ENCODE peak calls at places on chromosome 12, in six cellular contexts. One of them, this sample, is unnamed.
A peak's percentile ranks its signal among the peaks of the same experiment; 100 is the strongest.

GRCh38 chr12:112965643-112966042 is 12.7 kb upstream of the OAS2 start:
- DNase-seq in lung: no peak
- DNase-seq in T-helper 1 cell: no peak
- DNase-seq in activated CD8-positive, alpha-beta T cell treated with anti-CD3 and anti-CD28 coated beads for 36 hours: no peak
- DNase-seq in renal cortical epithelial cell: no peak
- DNase-seq in stimulated activated effector memory CD8-positive, alpha-beta T cell treated with anti-CD3 and anti-CD28 coated beads, Interleukin-12 subunit alpha, Interleukin-12 subunit beta, amount 100 ng/mL, for 72 hours: no peak
- DNase-seq in this sample: no peak

GRCh38 chr12:124998705-124999104 is 5.3 kb downstream of the BRI3BP start:
- DNase-seq in lung: no peak
- DNase-seq in T-helper 1 cell: no peak
- DNase-seq in activated CD8-positive, alpha-beta T cell treated with anti-CD3 and anti-CD28 coated beads for 36 hours: no peak
- DNase-seq in renal cortical epithelial cell: no peak
- DNase-seq in stimulated activated effector memory CD8-positive, alpha-beta T cell treated with anti-CD3 and anti-CD28 coated beads, Interleukin-12 subunit alpha, Interleukin-12 subunit beta, amount 100 ng/mL, for 72 hours: no peak
- DNase-seq in this sample: no peak

GRCh38 chr12:131829795-131830334 is 1.7 kb downstream of the MMP17 start:
- DNase-seq in lung: no peak
- DNase-seq in T-helper 1 cell: no peak
- DNase-seq in activated CD8-positive, alpha-beta T cell treated with anti-CD3 and anti-CD28 coated beads for 36 hours: no peak
- DNase-seq in renal cortical epithelial cell: no peak
- DNase-seq in stimulated activated effector memory CD8-positive, alpha-beta T cell treated with anti-CD3 and anti-CD28 coated beads, Interleukin-12 subunit alpha, Interleukin-12 subunit beta, amount 100 ng/mL, for 72 hours: no peak
- DNase-seq in this sample: no peak

GRCh38 chr12:57837779-57838562 is 8.6 kb downstream of the CTDSP2 start:
- DNase-seq in lung: peak; percentile 82
- DNase-seq in T-helper 1 cell: no peak
- DNase-seq in activated CD8-positive, alpha-beta T cell treated with anti-CD3 and anti-CD28 coated beads for 36 hours: peak; percentile 37
- DNase-seq in renal cortical epithelial cell: no peak
- DNase-seq in stimulated activated effector memory CD8-positive, alpha-beta T cell treated with anti-CD3 and anti-CD28 coated beads, Interleukin-12 subunit alpha, Interleukin-12 subunit beta, amount 100 ng/mL, for 72 hours: no peak
- DNase-seq in this sample: no peak

GRCh38 chr12:25957898-25958253 is 606 bp upstream of the RASSF8 start:
- DNase-seq in lung: no peak
- DNase-seq in T-helper 1 cell: no peak
- DNase-seq in activated CD8-positive, alpha-beta T cell treated with anti-CD3 and anti-CD28 coated beads for 36 hours: peak; percentile 34
- DNase-seq in renal cortical epithelial cell: peak; percentile 83
- DNase-seq in stimulated activated effector memory CD8-positive, alpha-beta T cell treated with anti-CD3 and anti-CD28 coated beads, Interleukin-12 subunit alpha, Interleukin-12 subunit beta, amount 100 ng/mL, for 72 hours: no peak
- DNase-seq in this sample: no peak

GRCh38 chr12:23399402-23399933 is 550.0 kb downstream of the SOX5 start:
- DNase-seq in lung: no peak
- DNase-seq in T-helper 1 cell: no peak
- DNase-seq in activated CD8-positive, alpha-beta T cell treated with anti-CD3 and anti-CD28 coated beads for 36 hours: no peak
- DNase-seq in renal cortical epithelial cell: no peak
- DNase-seq in stimulated activated effector memory CD8-positive, alpha-beta T cell treated with anti-CD3 and anti-CD28 coated beads, Interleukin-12 subunit alpha, Interleukin-12 subunit beta, amount 100 ng/mL, for 72 hours: no peak
- DNase-seq in this sample: no peak

GRCh38 chr12:131872154-131873046 is 22.0 kb upstream of the ULK1 start:
- DNase-seq in lung: no peak
- DNase-seq in T-helper 1 cell: no peak
- DNase-seq in activated CD8-positive, alpha-beta T cell treated with anti-CD3 and anti-CD28 coated beads for 36 hours: no peak
- DNase-seq in renal cortical epithelial cell: peak; percentile 77
- DNase-seq in stimulated activated effector memory CD8-positive, alpha-beta T cell treated with anti-CD3 and anti-CD28 coated beads, Interleukin-12 subunit alpha, Interleukin-12 subunit beta, amount 100 ng/mL, for 72 hours: no peak
- DNase-seq in this sample: no peak

GRCh38 chr12:103373088-103373523 is 122.7 kb downstream of the C12orf42 start:
- DNase-seq in lung: peak; percentile 29
- DNase-seq in T-helper 1 cell: no peak
- DNase-seq in activated CD8-positive, alpha-beta T cell treated with anti-CD3 and anti-CD28 coated beads for 36 hours: no peak
- DNase-seq in renal cortical epithelial cell: no peak
- DNase-seq in stimulated activated effector memory CD8-positive, alpha-beta T cell treated with anti-CD3 and anti-CD28 coated beads, Interleukin-12 subunit alpha, Interleukin-12 subunit beta, amount 100 ng/mL, for 72 hours: no peak
- DNase-seq in this sample: no peak

GRCh38 chr12:113933201-113933786 is 32.8 kb downstream of the RBM19 start:
- DNase-seq in lung: no peak
- DNase-seq in T-helper 1 cell: no peak
- DNase-seq in activated CD8-positive, alpha-beta T cell treated with anti-CD3 and anti-CD28 coated beads for 36 hours: no peak
- DNase-seq in renal cortical epithelial cell: no peak
- DNase-seq in stimulated activated effector memory CD8-positive, alpha-beta T cell treated with anti-CD3 and anti-CD28 coated beads, Interleukin-12 subunit alpha, Interleukin-12 subunit beta, amount 100 ng/mL, for 72 hours: no peak
- DNase-seq in this sample: no peak

GRCh38 chr12:8947737-8948136 is 1.7 kb downstream of the M6PR start:
- DNase-seq in lung: no peak
- DNase-seq in T-helper 1 cell: no peak
- DNase-seq in activated CD8-positive, alpha-beta T cell treated with anti-CD3 and anti-CD28 coated beads for 36 hours: no peak
- DNase-seq in renal cortical epithelial cell: no peak
- DNase-seq in stimulated activated effector memory CD8-positive, alpha-beta T cell treated with anti-CD3 and anti-CD28 coated beads, Interleukin-12 subunit alpha, Interleukin-12 subunit beta, amount 100 ng/mL, for 72 hours: no peak
- DNase-seq in this sample: no peak

GRCh38 chr12:112988224-112988623 is 9.9 kb downstream of the OAS2 start:
- DNase-seq in lung: no peak
- DNase-seq in T-helper 1 cell: no peak
- DNase-seq in activated CD8-positive, alpha-beta T cell treated with anti-CD3 and anti-CD28 coated beads for 36 hours: peak; percentile 60
- DNase-seq in renal cortical epithelial cell: no peak
- DNase-seq in stimulated activated effector memory CD8-positive, alpha-beta T cell treated with anti-CD3 and anti-CD28 coated beads, Interleukin-12 subunit alpha, Interleukin-12 subunit beta, amount 100 ng/mL, for 72 hours: no peak
- DNase-seq in this sample: no peak